ENCODE peak calls at places on chromosomes 2 and 18, in eight cellular contexts. One of them, this sample, is unnamed.

GRCh38 chr2:50084086-50084843 is 930.0 kb upstream of the FSHR start:
- DNase-seq in epithelial cell of esophagus: no peak
- DNase-seq in HFF-Myc: no peak
- DNase-seq in K562: no peak
- DNase-seq in hepatocyte: no peak
- DNase-seq in HL-60: no peak
- DNase-seq in fibroblast of mammary gland: no peak
- DNase-seq in colonic mucosa: no peak
- DNase-seq in this sample: no peak

GRCh38 chr18:41721103-41721502 is 233.9 kb upstream of the PIK3C3 start:
- DNase-seq in epithelial cell of esophagus: no peak
- DNase-seq in HL-60: no peak
- DNase-seq in colonic mucosa: no peak
- DNase-seq in K562: no peak
- DNase-seq in hepatocyte: no peak
- DNase-seq in HFF-Myc: no peak
- DNase-seq in fibroblast of mammary gland: no peak
- DNase-seq in this sample: no peak

GRCh38 chr18:12307871-12308385 is at the start of gene TUBB6:
- DNase-seq in hepatocyte: peak
- DNase-seq in epithelial cell of esophagus: peak
- DNase-seq in K562: peak
- DNase-seq in fibroblast of mammary gland: peak
- DNase-seq in HL-60: no peak
- DNase-seq in HFF-Myc: no peak
- DNase-seq in colonic mucosa: peak
- DNase-seq in this sample: no peak

GRCh38 chr2:203582468-203582867 is 47.4 kb upstream of the RAPH1 start:
- DNase-seq in HL-60: no peak
- DNase-seq in HFF-Myc: no peak
- DNase-seq in hepatocyte: no peak
- DNase-seq in epithelial cell of esophagus: no peak
- DNase-seq in K562: no peak
- DNase-seq in colonic mucosa: peak
- DNase-seq in fibroblast of mammary gland: no peak
- DNase-seq in this sample: no peak

GRCh38 chr2:165572155-165572554 is 102.7 kb downstream of the CSRNP3 start:
- DNase-seq in fibroblast of mammary gland: no peak
- DNase-seq in colonic mucosa: no peak
- DNase-seq in HFF-Myc: no peak
- DNase-seq in HL-60: no peak
- DNase-seq in K562: no peak
- DNase-seq in hepatocyte: peak
- DNase-seq in epithelial cell of esophagus: no peak
- DNase-seq in this sample: no peak

GRCh38 chr2:80126596-80127189 is 177.9 kb downstream of the LRRTM1 start:
- DNase-seq in hepatocyte: no peak
- DNase-seq in epithelial cell of esophagus: peak
- DNase-seq in K562: peak
- DNase-seq in HFF-Myc: peak
- DNase-seq in fibroblast of mammary gland: peak
- DNase-seq in HL-60: no peak
- DNase-seq in colonic mucosa: no peak
- DNase-seq in this sample: no peak

GRCh38 chr2:240963376-240964220 is 34.8 kb upstream of the SNED1 start:
- DNase-seq in HFF-Myc: no peak
- DNase-seq in HL-60: no peak
- DNase-seq in K562: no peak
- DNase-seq in epithelial cell of esophagus: no peak
- DNase-seq in colonic mucosa: no peak
- DNase-seq in hepatocyte: no peak
- DNase-seq in fibroblast of mammary gland: no peak
- DNase-seq in this sample: no peak

GRCh38 chr2:77370505-77370904 is 151.7 kb downstream of the LRRTM4 start:
- DNase-seq in colonic mucosa: no peak
- DNase-seq in hepatocyte: no peak
- DNase-seq in fibroblast of mammary gland: no peak
- DNase-seq in HL-60: no peak
- DNase-seq in epithelial cell of esophagus: no peak
- DNase-seq in K562: no peak
- DNase-seq in HFF-Myc: no peak
- DNase-seq in this sample: no peak

GRCh38 chr2:54672587-54673456 is 50.6 kb upstream of the EML6 start:
- DNase-seq in epithelial cell of esophagus: peak
- DNase-seq in HL-60: no peak
- DNase-seq in fibroblast of mammary gland: peak
- DNase-seq in colonic mucosa: no peak
- DNase-seq in hepatocyte: no peak
- DNase-seq in HFF-Myc: no peak
- DNase-seq in K562: no peak
- DNase-seq in this sample: no peak

GRCh38 chr2:221198309-221198708 is 373.8 kb downstream of the EPHA4 start:
- DNase-seq in HFF-Myc: no peak
- DNase-seq in hepatocyte: no peak
- DNase-seq in epithelial cell of esophagus: no peak
- DNase-seq in colonic mucosa: no peak
- DNase-seq in HL-60: no peak
- DNase-seq in fibroblast of mammary gland: no peak
- DNase-seq in K562: no peak
- DNase-seq in this sample: no peak

GRCh38 chr2:44560352-44560751 is 198.6 kb downstream of the CAMKMT start:
- DNase-seq in epithelial cell of esophagus: peak
- DNase-seq in HFF-Myc: no peak
- DNase-seq in K562: no peak
- DNase-seq in hepatocyte: no peak
- DNase-seq in colonic mucosa: peak
- DNase-seq in fibroblast of mammary gland: peak
- DNase-seq in HL-60: peak
- DNase-seq in this sample: no peak

GRCh38 chr18:7524786-7525185 is 42.3 kb upstream of the PTPRM start:
- DNase-seq in HL-60: no peak
- DNase-seq in K562: no peak
- DNase-seq in HFF-Myc: no peak
- DNase-seq in fibroblast of mammary gland: peak
- DNase-seq in colonic mucosa: no peak
- DNase-seq in epithelial cell of esophagus: no peak
- DNase-seq in hepatocyte: no peak
- DNase-seq in this sample: no peak

GRCh38 chr18:6648581-6648980 is 80.9 kb upstream of the ARHGAP28 start:
- DNase-seq in colonic mucosa: no peak
- DNase-seq in HL-60: no peak
- DNase-seq in epithelial cell of esophagus: peak
- DNase-seq in fibroblast of mammary gland: peak
- DNase-seq in K562: no peak
- DNase-seq in hepatocyte: no peak
- DNase-seq in HFF-Myc: no peak
- DNase-seq in this sample: no peak

GRCh38 chr2:164213916-164214315 is 407.4 kb downstream of the GRB14 start:
- DNase-seq in fibroblast of mammary gland: no peak
- DNase-seq in epithelial cell of esophagus: no peak
- DNase-seq in K562: no peak
- DNase-seq in colonic mucosa: no peak
- DNase-seq in HL-60: no peak
- DNase-seq in HFF-Myc: no peak
- DNase-seq in hepatocyte: no peak
- DNase-seq in this sample: no peak

GRCh38 chr2:119826370-119826961 is 66.7 kb downstream of the PTPN4 start:
- DNase-seq in HFF-Myc: peak
- DNase-seq in fibroblast of mammary gland: peak
- DNase-seq in HL-60: peak
- DNase-seq in hepatocyte: peak
- DNase-seq in epithelial cell of esophagus: peak
- DNase-seq in K562: peak
- DNase-seq in colonic mucosa: no peak
- DNase-seq in this sample: no peak

GRCh38 chr2:207332473-207333212 is 166.9 kb upstream of the KLF7 start:
- DNase-seq in fibroblast of mammary gland: no peak
- DNase-seq in colonic mucosa: no peak
- DNase-seq in K562: no peak
- DNase-seq in epithelial cell of esophagus: no peak
- DNase-seq in HFF-Myc: no peak
- DNase-seq in HL-60: no peak
- DNase-seq in hepatocyte: no peak
- DNase-seq in this sample: no peak

GRCh38 chr2:206558492-206558891 is 83.8 kb upstream of the FAM237A start:
- DNase-seq in fibroblast of mammary gland: peak
- DNase-seq in HL-60: no peak
- DNase-seq in hepatocyte: no peak
- DNase-seq in HFF-Myc: no peak
- DNase-seq in K562: no peak
- DNase-seq in colonic mucosa: no peak
- DNase-seq in epithelial cell of esophagus: no peak
- DNase-seq in this sample: peak

GRCh38 chr2:42828487-42829416 is 36.4 kb upstream of the HAAO start:
- DNase-seq in colonic mucosa: peak
- DNase-seq in hepatocyte: peak
- DNase-seq in HFF-Myc: no peak
- DNase-seq in fibroblast of mammary gland: peak
- DNase-seq in epithelial cell of esophagus: peak
- DNase-seq in HL-60: peak
- DNase-seq in K562: peak
- DNase-seq in this sample: no peak

GRCh38 chr18:6561029-6561861 is 146.5 kb upstream of the L3MBTL4 start:
- DNase-seq in hepatocyte: peak
- DNase-seq in fibroblast of mammary gland: peak
- DNase-seq in HFF-Myc: no peak
- DNase-seq in colonic mucosa: peak
- DNase-seq in K562: no peak
- DNase-seq in HL-60: no peak
- DNase-seq in epithelial cell of esophagus: no peak
- DNase-seq in this sample: no peak

GRCh38 chr2:181430406-181431199 is 26.6 kb upstream of the ITGA4 start:
- DNase-seq in HL-60: peak
- DNase-seq in fibroblast of mammary gland: peak
- DNase-seq in epithelial cell of esophagus: peak
- DNase-seq in HFF-Myc: no peak
- DNase-seq in K562: no peak
- DNase-seq in hepatocyte: no peak
- DNase-seq in colonic mucosa: no peak
- DNase-seq in this sample: no peak

GRCh38 chr2:86785456-86785855 is 5.3 kb downstream of the CD8A start:
- DNase-seq in HFF-Myc: no peak
- DNase-seq in K562: no peak
- DNase-seq in epithelial cell of esophagus: no peak
- DNase-seq in hepatocyte: no peak
- DNase-seq in HL-60: no peak
- DNase-seq in colonic mucosa: no peak
- DNase-seq in fibroblast of mammary gland: no peak
- DNase-seq in this sample: no peak

DNA sequence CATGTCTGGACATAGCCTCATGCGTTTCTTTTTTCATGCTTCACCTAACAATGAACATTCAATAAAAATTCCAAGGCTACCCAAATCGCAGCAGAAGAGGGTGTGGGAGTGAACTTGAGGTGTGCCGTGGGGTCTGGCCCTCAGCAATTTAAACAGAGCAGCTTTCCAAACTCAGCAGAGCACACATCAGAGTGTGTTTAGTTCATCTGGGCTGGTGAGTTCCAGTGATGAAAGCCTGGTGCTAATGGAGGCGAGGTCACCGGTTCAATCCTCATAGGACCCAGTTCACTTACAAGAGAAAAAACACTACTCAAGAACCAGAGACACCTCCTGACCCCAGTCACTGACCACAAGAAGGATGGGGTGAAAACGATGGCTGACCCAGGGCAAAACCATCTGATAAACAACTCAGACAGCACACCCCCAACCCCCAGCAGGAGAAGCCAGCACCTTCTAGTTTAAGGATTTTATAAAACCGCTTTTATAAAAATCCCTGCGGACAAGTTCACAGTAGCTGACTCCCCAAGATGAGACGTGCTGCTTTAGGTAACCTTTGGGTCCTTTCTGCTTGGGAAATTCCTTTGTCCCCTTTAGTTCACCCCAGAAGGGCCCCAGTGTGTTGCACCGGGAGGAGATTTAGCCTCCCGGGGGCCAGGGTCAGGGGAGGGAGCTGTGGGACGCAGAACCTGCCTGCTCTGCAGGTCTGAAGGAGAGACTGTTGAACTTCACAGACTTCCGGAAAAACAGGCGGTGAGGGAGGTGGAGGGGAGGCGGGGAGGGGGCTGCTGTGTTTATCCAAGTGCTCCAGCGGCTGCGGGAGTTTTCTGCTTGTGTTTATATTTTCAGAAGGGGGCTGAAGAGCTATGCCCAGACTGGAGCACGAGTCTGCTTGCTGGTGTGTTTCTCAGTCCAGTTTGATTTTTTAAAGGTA is 152.6 kb upstream of the SOX11 start:
- DNase-seq in colonic mucosa: no peak
- DNase-seq in HL-60: no peak
- DNase-seq in epithelial cell of esophagus: no peak
- DNase-seq in hepatocyte: peak
- DNase-seq in K562: no peak
- DNase-seq in fibroblast of mammary gland: no peak
- DNase-seq in HFF-Myc: no peak
- DNase-seq in this sample: no peak
- H3K4me3 ChIP-seq in colonic mucosa: no peak
- H3K4me3 ChIP-seq in HL-60: no peak
- H3K4me3 ChIP-seq in epithelial cell of esophagus: no peak
- H3K4me3 ChIP-seq in hepatocyte: no peak
- H3K4me3 ChIP-seq in K562: no peak
- H3K4me3 ChIP-seq in fibroblast of mammary gland: no peak
- H3K4me3 ChIP-seq in HFF-Myc: no peak
- H3K4me3 ChIP-seq in this sample: no peak

DNA sequence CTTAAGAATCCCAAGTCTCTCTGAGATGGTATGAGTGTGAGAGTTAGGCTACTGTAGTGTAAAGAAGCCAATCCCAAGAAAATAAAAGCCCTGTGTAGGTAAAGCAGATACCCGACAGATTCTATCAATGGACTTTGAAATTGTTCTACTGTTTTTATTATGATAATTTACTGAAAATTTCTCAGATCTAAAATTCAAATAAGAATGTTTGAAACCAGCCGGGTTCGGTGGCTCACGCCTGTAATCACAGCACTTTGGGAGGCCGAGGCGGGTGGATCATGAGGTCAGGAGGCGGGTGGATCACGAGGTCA is 208.3 kb upstream of the SPRED2 start:
- DNase-seq in HFF-Myc: no peak
- DNase-seq in HL-60: no peak
- DNase-seq in epithelial cell of esophagus: no peak
- DNase-seq in colonic mucosa: no peak
- DNase-seq in hepatocyte: no peak
- DNase-seq in K562: no peak
- DNase-seq in fibroblast of mammary gland: no peak
- DNase-seq in this sample: no peak
- TF ChIP-seq CTCF in HFF-Myc: no peak
- TF ChIP-seq CTCF in HL-60: no peak
- TF ChIP-seq CTCF in epithelial cell of esophagus: no peak
- TF ChIP-seq CTCF in colonic mucosa: no peak
- TF ChIP-seq CTCF in hepatocyte: no peak
- TF ChIP-seq CTCF in K562: no peak
- TF ChIP-seq CTCF in fibroblast of mammary gland: no peak
- TF ChIP-seq CTCF in this sample: no peak

GRCh38 chr2:128306931-128307460 is 11.7 kb downstream of the HS6ST1 start:
- DNase-seq in fibroblast of mammary gland: no peak
- DNase-seq in K562: no peak
- DNase-seq in HFF-Myc: no peak
- DNase-seq in hepatocyte: no peak
- DNase-seq in epithelial cell of esophagus: no peak
- DNase-seq in HL-60: no peak
- DNase-seq in colonic mucosa: no peak
- DNase-seq in this sample: no peak
- H3K4me3 ChIP-seq in fibroblast of mammary gland: no peak
- H3K4me3 ChIP-seq in K562: no peak
- H3K4me3 ChIP-seq in HFF-Myc: no peak
- H3K4me3 ChIP-seq in hepatocyte: no peak
- H3K4me3 ChIP-seq in epithelial cell of esophagus: no peak
- H3K4me3 ChIP-seq in HL-60: no peak
- H3K4me3 ChIP-seq in colonic mucosa: no peak
- H3K4me3 ChIP-seq in this sample: no peak

GRCh38 chr18:10490401-10491289 is 35.2 kb upstream of the NAPG start:
- DNase-seq in HL-60: peak
- DNase-seq in hepatocyte: peak
- DNase-seq in HFF-Myc: no peak
- DNase-seq in colonic mucosa: no peak
- DNase-seq in K562: peak
- DNase-seq in epithelial cell of esophagus: no peak
- DNase-seq in fibroblast of mammary gland: no peak
- DNase-seq in this sample: no peak
- TF ChIP-seq CTCF in HL-60: peak
- TF ChIP-seq CTCF in hepatocyte: peak
- TF ChIP-seq CTCF in HFF-Myc: no peak
- TF ChIP-seq CTCF in colonic mucosa: no peak
- TF ChIP-seq CTCF in K562: peak
- TF ChIP-seq CTCF in epithelial cell of esophagus: no peak
- TF ChIP-seq CTCF in fibroblast of mammary gland: no peak
- TF ChIP-seq CTCF in this sample: no peak

This sample was measured in BJ.